ENCODE peak calls at places on chromosome 22, in four cellular contexts. One of them, this sample, is unnamed.

GRCh38 chr22:26610072-26610958 is 7.5 kb downstream of the CRYBB1 start:
- DNase-seq in dorsolateral prefrontal cortex: peak
- DNase-seq in GM23338: no peak
- DNase-seq in uterus: no peak
- DNase-seq in this sample: no peak

GRCh38 chr22:25759825-25760231 is 17.8 kb downstream of the MYO18B start:
- DNase-seq in dorsolateral prefrontal cortex: no peak
- DNase-seq in GM23338: no peak
- DNase-seq in uterus: no peak
- DNase-seq in this sample: peak

GRCh38 chr22:40889116-40889515 is 27.2 kb upstream of the DNAJB7 start:
- DNase-seq in dorsolateral prefrontal cortex: no peak
- DNase-seq in GM23338: no peak
- DNase-seq in uterus: no peak
- DNase-seq in this sample: no peak

GRCh38 chr22:24437820-24438328 is 10.5 kb downstream of the ADORA2A start:
- DNase-seq in dorsolateral prefrontal cortex: no peak
- DNase-seq in GM23338: no peak
- DNase-seq in uterus: no peak
- DNase-seq in this sample: no peak

GRCh38 chr22:44214187-44214586 is 33.5 kb downstream of the PARVG start:
- DNase-seq in dorsolateral prefrontal cortex: no peak
- DNase-seq in GM23338: no peak
- DNase-seq in uterus: no peak
- DNase-seq in this sample: no peak

GRCh38 chr22:39820266-39820665 is 73.3 kb downstream of the ENTHD1 start:
- DNase-seq in dorsolateral prefrontal cortex: no peak
- DNase-seq in GM23338: no peak
- DNase-seq in uterus: no peak
- DNase-seq in this sample: no peak

GRCh38 chr22:47851586-47851985 is 1089.1 kb downstream of the TBC1D22A start:
- DNase-seq in dorsolateral prefrontal cortex: no peak
- DNase-seq in GM23338: no peak
- DNase-seq in uterus: no peak
- DNase-seq in this sample: no peak

GRCh38 chr22:21819183-21819770 is 48.2 kb downstream of the MAPK1 start:
- DNase-seq in dorsolateral prefrontal cortex: no peak
- DNase-seq in GM23338: peak
- DNase-seq in uterus: no peak
- DNase-seq in this sample: no peak

GRCh38 chr22:26669060-26669481 is 11.7 kb downstream of the MIAT start:
- DNase-seq in dorsolateral prefrontal cortex: no peak
- DNase-seq in GM23338: peak
- DNase-seq in uterus: no peak
- DNase-seq in this sample: no peak

GRCh38 chr22:49406879-49407587 is 420.6 kb downstream of the BRD1 start:
- DNase-seq in dorsolateral prefrontal cortex: peak
- DNase-seq in GM23338: no peak
- DNase-seq in uterus: no peak
- DNase-seq in this sample: peak

GRCh38 chr22:26038365-26038764 is 130.9 kb upstream of the SEZ6L start:
- DNase-seq in dorsolateral prefrontal cortex: no peak
- DNase-seq in GM23338: peak
- DNase-seq in uterus: no peak
- DNase-seq in this sample: no peak

GRCh38 chr22:23591203-23591791 is 11.2 kb upstream of the IGLL1 start:
- DNase-seq in dorsolateral prefrontal cortex: peak
- DNase-seq in GM23338: peak
- DNase-seq in uterus: no peak
- DNase-seq in this sample: peak

GRCh38 chr22:43273902-43274484 is 69.2 kb downstream of the SCUBE1 start:
- DNase-seq in dorsolateral prefrontal cortex: peak
- DNase-seq in GM23338: peak
- DNase-seq in uterus: peak
- DNase-seq in this sample: peak

GRCh38 chr22:39454385-39454871 is 2.4 kb upstream of the MGAT3 start:
- DNase-seq in dorsolateral prefrontal cortex: no peak
- DNase-seq in GM23338: no peak
- DNase-seq in uterus: no peak
- DNase-seq in this sample: no peak

GRCh38 chr22:19061471-19062138 is 60.6 kb downstream of the DGCR2 start:
- DNase-seq in dorsolateral prefrontal cortex: no peak
- DNase-seq in GM23338: no peak
- DNase-seq in uterus: no peak
- DNase-seq in this sample: no peak

GRCh38 chr22:20509344-20510047 is 2.1 kb downstream of the MED15 start:
- DNase-seq in dorsolateral prefrontal cortex: no peak
- DNase-seq in GM23338: peak
- DNase-seq in uterus: peak
- DNase-seq in this sample: peak

GRCh38 chr22:33539902-33540751 is 380.1 kb downstream of the LARGE1 start:
- DNase-seq in dorsolateral prefrontal cortex: peak
- DNase-seq in GM23338: no peak
- DNase-seq in uterus: peak
- DNase-seq in this sample: peak

GRCh38 chr22:25709758-25710157 is 32.2 kb upstream of the MYO18B start:
- DNase-seq in dorsolateral prefrontal cortex: no peak
- DNase-seq in GM23338: no peak
- DNase-seq in uterus: no peak
- DNase-seq in this sample: no peak

GRCh38 chr22:41367039-41367679 is 14.6 kb upstream of the TEF start:
- DNase-seq in dorsolateral prefrontal cortex: peak
- DNase-seq in GM23338: peak
- DNase-seq in uterus: peak
- DNase-seq in this sample: peak

GRCh38 chr22:43237280-43237679 is 50.3 kb upstream of the TTLL12 start:
- DNase-seq in dorsolateral prefrontal cortex: no peak
- DNase-seq in GM23338: no peak
- DNase-seq in uterus: no peak
- DNase-seq in this sample: no peak

GRCh38 chr22:25843660-25844275 is 101.8 kb downstream of the MYO18B start:
- DNase-seq in dorsolateral prefrontal cortex: no peak
- DNase-seq in GM23338: no peak
- DNase-seq in uterus: no peak
- DNase-seq in this sample: no peak

GRCh38 chr22:19477321-19478085 is 1.5 kb downstream of the UFD1 start:
- DNase-seq in dorsolateral prefrontal cortex: no peak
- DNase-seq in GM23338: no peak
- DNase-seq in uterus: no peak
- DNase-seq in this sample: no peak

GRCh38 chr22:39592104-39593060 is 21.8 kb downstream of the CACNA1I start:
- DNase-seq in dorsolateral prefrontal cortex: no peak
- DNase-seq in GM23338: no peak
- DNase-seq in uterus: no peak
- DNase-seq in this sample: no peak

GRCh38 chr22:19746726-19747125 is 13.9 kb upstream of the TBX1 start:
- DNase-seq in dorsolateral prefrontal cortex: no peak
- DNase-seq in GM23338: no peak
- DNase-seq in uterus: no peak
- DNase-seq in this sample: no peak

GRCh38 chr22:49566141-49566541 is 261.5 kb downstream of the BRD1 start:
- DNase-seq in dorsolateral prefrontal cortex: peak
- DNase-seq in GM23338: no peak
- DNase-seq in uterus: no peak
- DNase-seq in this sample: no peak

GRCh38 chr22:22576244-22576988 is 17.4 kb upstream of the PRAME start:
- DNase-seq in dorsolateral prefrontal cortex: peak
- DNase-seq in GM23338: peak
- DNase-seq in uterus: no peak
- DNase-seq in this sample: no peak

GRCh38 chr22:26079009-26079408 is 90.3 kb upstream of the SEZ6L start:
- DNase-seq in dorsolateral prefrontal cortex: no peak
- DNase-seq in GM23338: peak
- DNase-seq in uterus: no peak
- DNase-seq in this sample: no peak

GRCh38 chr22:25747245-25747944 is 5.4 kb downstream of the MYO18B start:
- DNase-seq in dorsolateral prefrontal cortex: no peak
- DNase-seq in GM23338: no peak
- DNase-seq in uterus: peak
- DNase-seq in this sample: peak

DNA sequence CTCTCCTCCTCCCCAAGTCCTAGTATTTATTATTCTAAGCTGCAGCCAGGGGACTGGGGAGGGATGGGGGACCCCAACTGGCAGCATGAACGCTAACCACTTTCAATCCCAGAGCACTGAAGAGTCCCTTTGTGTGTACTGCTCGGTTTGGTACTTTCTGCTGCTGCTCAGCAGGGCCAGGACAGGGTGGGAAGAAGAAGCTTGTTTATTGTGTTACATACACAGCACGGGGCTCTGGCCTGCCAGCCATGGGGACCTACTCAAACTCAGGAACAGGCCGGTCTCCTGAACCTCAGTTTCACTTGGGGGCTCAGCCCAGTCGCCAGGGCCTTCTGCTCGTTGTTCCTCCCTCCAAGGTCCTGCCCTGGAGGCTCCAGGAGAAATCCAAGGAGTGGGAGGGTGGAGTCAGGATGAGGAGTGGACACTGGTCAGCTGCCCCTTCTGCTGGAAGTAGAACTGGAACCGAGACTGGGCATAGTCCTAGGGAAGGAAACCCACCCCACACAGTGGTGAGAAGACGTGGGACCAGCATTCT is 616 bp upstream of the CPT1B start:
- DNase-seq in dorsolateral prefrontal cortex: no peak
- DNase-seq in GM23338: no peak
- DNase-seq in uterus: no peak
- DNase-seq in this sample: no peak
- H3K27ac ChIP-seq in dorsolateral prefrontal cortex: peak
- H3K27ac ChIP-seq in GM23338: no peak
- H3K27ac ChIP-seq in uterus: no peak
- H3K27ac ChIP-seq in this sample: no peak

GRCh38 chr22:45540122-45540521 is 37.4 kb downstream of the FBLN1 start:
- DNase-seq in dorsolateral prefrontal cortex: no peak
- DNase-seq in GM23338: no peak
- DNase-seq in uterus: no peak
- DNase-seq in this sample: no peak

GRCh38 chr22:45534339-45535192 is 31.9 kb downstream of the FBLN1 start:
- DNase-seq in dorsolateral prefrontal cortex: no peak
- DNase-seq in GM23338: no peak
- DNase-seq in uterus: peak
- DNase-seq in this sample: no peak

GRCh38 chr22:45538284-45538683 is 35.6 kb downstream of the FBLN1 start:
- DNase-seq in dorsolateral prefrontal cortex: no peak
- DNase-seq in GM23338: no peak
- DNase-seq in uterus: peak
- DNase-seq in this sample: no peak

GRCh38 chr22:45535400-45535799 is 32.7 kb downstream of the FBLN1 start:
- DNase-seq in dorsolateral prefrontal cortex: no peak
- DNase-seq in GM23338: no peak
- DNase-seq in uterus: no peak
- DNase-seq in this sample: no peak

GRCh38 chr22:45537734-45538181 is 35.1 kb downstream of the FBLN1 start:
- DNase-seq in dorsolateral prefrontal cortex: peak
- DNase-seq in GM23338: no peak
- DNase-seq in uterus: peak
- DNase-seq in this sample: no peak
- TF ChIP-seq CTCF in dorsolateral prefrontal cortex: no peak
- TF ChIP-seq CTCF in GM23338: no peak
- TF ChIP-seq CTCF in uterus: no peak
- TF ChIP-seq CTCF in this sample: no peak

GRCh38 chr22:17922925-17923898 is 101.1 kb downstream of the MICAL3 start:
- DNase-seq in dorsolateral prefrontal cortex: peak
- DNase-seq in GM23338: no peak
- DNase-seq in uterus: peak
- DNase-seq in this sample: no peak
- H3K27ac ChIP-seq in dorsolateral prefrontal cortex: no peak
- H3K27ac ChIP-seq in GM23338: peak
- H3K27ac ChIP-seq in uterus: peak
- H3K27ac ChIP-seq in this sample: peak

GRCh38 chr22:31872209-31872608 is 72.1 kb upstream of the YWHAH start:
- DNase-seq in dorsolateral prefrontal cortex: no peak
- DNase-seq in GM23338: peak
- DNase-seq in uterus: no peak
- DNase-seq in this sample: no peak
- TF ChIP-seq CTCF in dorsolateral prefrontal cortex: no peak
- TF ChIP-seq CTCF in GM23338: peak
- TF ChIP-seq CTCF in uterus: no peak
- TF ChIP-seq CTCF in this sample: peak

DNA sequence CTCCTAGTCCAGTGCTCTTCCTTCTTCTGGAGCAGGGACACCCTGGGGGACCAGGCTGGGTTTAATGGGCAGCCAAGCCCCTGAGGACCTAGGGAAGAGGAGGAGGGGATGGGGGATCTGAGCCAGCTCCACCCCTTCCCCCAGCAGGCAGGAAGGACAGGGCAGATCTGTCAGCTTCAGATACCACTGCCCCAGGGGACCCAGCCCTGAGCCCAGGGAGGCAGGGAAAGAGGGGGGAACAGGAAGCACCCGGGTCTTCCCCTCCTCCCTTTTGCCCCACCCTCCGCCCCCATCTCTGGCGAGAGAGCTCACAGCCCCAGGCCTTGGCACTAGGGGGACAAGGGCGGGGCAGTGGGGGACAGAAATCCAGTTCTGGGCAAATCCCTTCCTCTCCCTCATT is 11.7 kb upstream of the SOX10 start:
- DNase-seq in dorsolateral prefrontal cortex: no peak
- DNase-seq in GM23338: no peak
- DNase-seq in uterus: no peak
- DNase-seq in this sample: no peak
- H3K27ac ChIP-seq in dorsolateral prefrontal cortex: peak
- H3K27ac ChIP-seq in GM23338: no peak
- H3K27ac ChIP-seq in uterus: no peak
- H3K27ac ChIP-seq in this sample: no peak

DNA sequence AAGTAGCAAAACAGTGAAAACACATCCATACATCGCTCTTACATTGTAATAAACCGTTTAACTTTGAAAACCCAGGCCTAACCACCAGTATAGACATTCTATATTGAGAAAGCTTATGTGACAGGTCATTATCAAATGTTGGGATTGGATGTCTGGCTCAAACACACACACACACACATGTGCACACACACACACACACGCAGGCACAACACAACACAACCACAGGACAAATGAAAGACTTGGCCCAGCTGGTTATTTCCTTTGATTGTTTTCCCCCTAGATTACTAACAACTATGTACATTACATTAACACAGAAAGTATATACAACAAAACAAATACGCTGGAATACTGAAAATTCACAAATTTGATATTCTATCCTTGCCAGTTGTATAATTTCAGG is 119.7 kb downstream of the APOL5 start:
- DNase-seq in dorsolateral prefrontal cortex: no peak
- DNase-seq in GM23338: no peak
- DNase-seq in uterus: no peak
- DNase-seq in this sample: no peak
- TF ChIP-seq CTCF in dorsolateral prefrontal cortex: no peak
- TF ChIP-seq CTCF in GM23338: no peak
- TF ChIP-seq CTCF in uterus: no peak
- TF ChIP-seq CTCF in this sample: no peak

GRCh38 chr22:46678785-46679700 is 58.9 kb downstream of the GRAMD4 start:
- DNase-seq in dorsolateral prefrontal cortex: no peak
- DNase-seq in GM23338: no peak
- DNase-seq in uterus: no peak
- DNase-seq in this sample: no peak
- H3K27ac ChIP-seq in dorsolateral prefrontal cortex: peak
- H3K27ac ChIP-seq in GM23338: no peak
- H3K27ac ChIP-seq in uterus: no peak
- H3K27ac ChIP-seq in this sample: no peak

DNA sequence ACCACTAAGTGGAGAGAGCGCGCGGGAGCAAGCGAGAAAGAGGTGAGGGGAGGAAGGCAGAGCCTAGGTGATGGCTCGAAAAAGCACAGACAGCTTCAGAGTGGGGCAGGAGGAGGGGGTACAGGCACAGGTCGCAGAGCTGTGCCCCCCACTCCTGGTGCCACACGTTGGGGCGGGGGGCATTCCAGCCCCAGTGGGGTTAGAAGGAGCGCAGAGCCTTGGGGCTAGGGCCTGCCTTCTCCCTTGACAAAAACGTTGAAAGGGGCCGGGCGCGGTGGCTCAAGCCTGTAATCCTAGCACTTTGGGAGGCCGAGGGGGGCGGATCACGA is 41.6 kb upstream of the ISX start:
- DNase-seq in dorsolateral prefrontal cortex: no peak
- DNase-seq in GM23338: no peak
- DNase-seq in uterus: no peak
- DNase-seq in this sample: no peak
- TF ChIP-seq CTCF in dorsolateral prefrontal cortex: no peak
- TF ChIP-seq CTCF in GM23338: no peak
- TF ChIP-seq CTCF in uterus: no peak
- TF ChIP-seq CTCF in this sample: no peak

This sample was measured in lung.